ENCODE peak calls at places on chromosomes 13 and 19, in nine cellular contexts. R is transverse colon; Z is mammary epithelial cell; L is cardiac muscle cell; W is body of pancreas; F is IMR-90; Q is A549; P is colonic mucosa; K is CD4-positive, CD25-positive, alpha-beta regulatory T cell. B is an unnamed sample.

GRCh38 chr13:24905242-24905641 is 141.3 kb downstream of the RNF17 start:
- DNase-seq in Q (no peak), K (no peak), F (peak; percentile 36), P (no peak), Z (peak; percentile 27), W (no peak), R (no peak), L (peak; percentile 41), B (no peak)

GRCh38 chr19:38402623-38402966 is 298 bp upstream of the FAM98C start:
- DNase-seq in W (no peak), P (no peak), R (no peak), K (no peak), Q (no peak), F (no peak), L (no peak), Z (no peak), B (no peak)

GRCh38 chr19:50357178-50358100 is 8.0 kb downstream of the NAPSA start:
- DNase-seq in L (peak; percentile 69), K (peak; percentile 93), Z (peak; percentile 34), P (peak; percentile 79), W (peak; percentile 81), F (peak; percentile 41), R (peak; percentile 79), Q (peak; percentile 82), B (peak; percentile 90)

GRCh38 chr13:51688937-51689336 is 104.7 kb downstream of the WDFY2 start:
- DNase-seq in P (no peak), F (no peak), Z (no peak), K (no peak), W (no peak), Q (no peak), L (peak; percentile 15), R (no peak), B (no peak)

GRCh38 chr19:31810536-31811109 is 461.4 kb upstream of the TSHZ3 start:
- DNase-seq in F (no peak), Z (no peak), P (no peak), L (no peak), W (no peak), K (no peak), Q (no peak), R (no peak), B (no peak)

GRCh38 chr19:49338691-49339363 is 3.6 kb downstream of the CD37 start:
- DNase-seq in L (peak; percentile 65), K (no peak), Z (peak; percentile 78), Q (peak; percentile 54), R (peak; percentile 90), P (peak; percentile 96), W (peak; percentile 97), F (no peak), B (peak; percentile 91)

GRCh38 chr13:25453966-25454365 is 82.2 kb downstream of the ATP8A2 start:
- DNase-seq in Q (no peak), W (no peak), R (no peak), L (no peak), K (no peak), Z (no peak), P (no peak), F (no peak), B (no peak)

GRCh38 chr19:6481541-6482342 is at the start of gene DENND1C:
- DNase-seq in L (peak; percentile 23), P (no peak), Q (peak; percentile 41), K (peak; percentile 89), Z (no peak), F (no peak), R (peak; percentile 66), W (peak; percentile 41), B (no peak)

GRCh38 chr13:41079725-41080124 is 18.4 kb downstream of the WBP4 start:
- DNase-seq in P (no peak), W (no peak), Q (no peak), F (no peak), L (no peak), Z (no peak), R (no peak), K (no peak), B (no peak)

GRCh38 chr13:27005556-27005955 is 166.1 kb downstream of the USP12 start:
- DNase-seq in Z (no peak), W (peak; percentile 27), L (peak; percentile 52), Q (no peak), P (no peak), F (no peak), R (no peak), K (no peak), B (peak; percentile 42)

DNA sequence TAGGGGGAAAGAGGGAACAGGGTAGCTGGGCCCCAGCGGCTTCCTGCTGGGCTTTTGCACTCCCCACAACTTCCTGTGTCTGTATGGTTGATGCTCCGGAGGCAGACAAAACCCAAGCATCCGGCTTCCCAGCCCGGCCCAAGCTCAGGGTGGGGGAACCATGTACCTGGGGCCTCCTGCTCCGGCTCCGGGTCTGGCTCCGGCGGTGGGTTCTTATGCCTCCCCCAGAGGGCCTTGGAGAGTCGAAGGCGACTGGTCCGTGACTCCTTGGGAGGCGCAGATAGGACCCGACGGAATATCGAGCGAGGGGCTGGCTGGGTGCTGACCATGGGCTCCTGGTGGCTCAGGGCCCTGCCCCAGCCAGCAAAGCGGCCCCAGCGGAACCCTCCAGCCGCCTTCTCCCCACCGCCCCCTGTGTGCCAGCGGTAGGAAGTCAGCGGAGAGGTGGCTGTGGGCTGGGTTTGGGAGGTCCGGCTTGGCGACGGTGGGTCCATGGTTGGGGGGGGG is 426 bp downstream of the RASAL3 start:
- DNase-seq in Z (no peak), L (no peak), W (no peak), Q (no peak), F (no peak), P (peak; percentile 34), R (peak; percentile 64), K (peak; percentile 92), B (no peak)
- H3K27ac ChIP-seq in Z (no peak overlapping the region), L (no peak overlapping the region), W (peak overlapping the region; percentile 12), Q (no peak overlapping the region), F (no peak overlapping the region), P (peak overlapping the region; percentile 71), R (peak overlapping the region; percentile 78), K (peak overlapping the region; percentile 88), B (peak overlapping the region; percentile 16)

GRCh38 chr19:13038306-13039210 is 43.3 kb downstream of the NFIX start:
- DNase-seq in Z (no peak), F (no peak), W (no peak), K (no peak), R (no peak), L (no peak), Q (no peak), P (no peak), B (no peak)

GRCh38 chr19:13040232-13040915 is 45.1 kb downstream of the NFIX start:
- DNase-seq in P (no peak), L (no peak), Q (no peak), W (no peak), Z (no peak), F (no peak), R (no peak), K (no peak), B (no peak)

GRCh38 chr19:13040916-13041292 is 45.6 kb downstream of the NFIX start:
- DNase-seq in Z (no peak), P (no peak), R (no peak), L (no peak), K (no peak), F (no peak), W (no peak), Q (no peak), B (no peak)

GRCh38 chr19:13037718-13038117 is 42.4 kb downstream of the NFIX start:
- DNase-seq in Q (no peak), W (no peak), P (no peak), L (no peak), K (no peak), F (no peak), R (no peak), Z (no peak), B (no peak)

DNA sequence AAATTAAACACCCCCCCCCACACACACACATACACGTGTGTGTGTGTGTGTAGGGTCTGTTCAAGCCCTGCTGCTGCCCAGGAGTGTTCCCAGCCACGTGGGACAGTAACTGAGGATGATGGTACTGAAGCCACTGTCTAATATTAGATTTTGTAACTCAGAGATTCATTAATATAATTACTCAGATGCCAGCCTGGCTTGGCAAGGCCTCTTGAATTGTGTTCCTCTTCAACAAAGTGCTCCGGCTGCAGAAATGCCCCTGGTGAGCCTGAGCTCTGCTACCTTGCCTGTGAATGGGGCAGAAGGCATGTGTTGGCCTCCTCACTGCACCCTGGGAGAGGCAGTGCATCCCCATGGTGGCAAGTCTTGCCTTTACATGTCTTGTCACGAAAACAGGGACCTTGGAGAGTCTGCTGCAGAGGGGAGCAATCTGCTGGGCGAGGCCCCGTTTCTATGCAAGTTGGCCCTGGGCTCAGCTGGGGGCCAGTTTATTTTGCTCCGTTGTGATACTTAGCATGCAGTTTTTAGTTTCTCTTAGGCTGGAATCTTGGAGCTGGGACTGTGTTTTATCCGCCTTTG is 44.0 kb downstream of the NFIX start:
- DNase-seq in Q (no peak), W (no peak), R (no peak), P (no peak), Z (no peak), K (no peak), L (no peak), F (no peak), B (no peak)
- H3K27ac ChIP-seq in Q (no peak overlapping the region), W (peak overlapping the region; percentile 67), R (peak overlapping the region; percentile 87), P (no peak overlapping the region), Z (peak overlapping the region; percentile 15), K (no peak overlapping the region), L (no peak overlapping the region), F (no peak overlapping the region), B (peak overlapping the region; percentile 98)

GRCh38 chr19:10780368-10780767 is 55.6 kb downstream of the TMED1 start:
- DNase-seq in F (peak; percentile 54), K (no peak), W (peak; percentile 79), Q (no peak), R (peak; percentile 42), Z (no peak), P (no peak), L (peak; percentile 95), B (peak; percentile 81)
- H3K27ac ChIP-seq in F (no peak overlapping the region), K (no peak overlapping the region), W (peak overlapping the region; percentile 53), Q (no peak overlapping the region), R (peak overlapping the region; percentile 67), Z (no peak overlapping the region), P (peak overlapping the region; percentile 65), L (no peak overlapping the region), B (peak overlapping the region; percentile 58)

GRCh38 chr13:91195789-91196188 is 151.7 kb upstream of the MIR17HG start:
- DNase-seq in Z (no peak), R (no peak), F (no peak), P (no peak), W (no peak), L (no peak), Q (no peak), K (no peak), B (no peak)

GRCh38 chr13:91200486-91200885 is 147.0 kb upstream of the MIR17HG start:
- DNase-seq in Q (no peak), P (no peak), Z (no peak), F (no peak), K (no peak), L (no peak), R (no peak), W (no peak), B (no peak)

GRCh38 chr13:91193358-91193757 is 154.1 kb upstream of the MIR17HG start:
- DNase-seq in L (no peak), P (no peak), K (no peak), Q (no peak), R (no peak), W (no peak), Z (no peak), F (no peak), B (no peak)

GRCh38 chr13:91199866-91200265 is 147.6 kb upstream of the MIR17HG start:
- DNase-seq in P (no peak), L (no peak), W (no peak), Q (no peak), R (no peak), F (no peak), Z (no peak), K (no peak), B (no peak)

GRCh38 chr13:91196958-91197357 is 150.5 kb upstream of the MIR17HG start:
- DNase-seq in L (no peak), Q (no peak), P (no peak), Z (no peak), W (no peak), F (no peak), K (no peak), R (no peak), B (no peak)
- H3K27ac ChIP-seq in L (no peak overlapping the region), Q (no peak overlapping the region), P (no peak overlapping the region), Z (no peak overlapping the region), W (no peak overlapping the region), F (no peak overlapping the region), K (no peak overlapping the region), R (no peak overlapping the region), B (no peak overlapping the region)

B was measured in sigmoid colon.